ENCODE peak calls at places on chromosomes 1 and 21, in seven cellular contexts. R, N, G, F, C, Q and Z are unnamed samples. For H3K4me1, the result is how much of the 10 kb centered on the place peaks cover.

GRCh38 chr1:226697608-226698544 is 41.2 kb downstream of the ITPKB start:
- DNase-seq in C (no peak), R (no peak), G (peak), Q (no peak), F (no peak), N (peak), Z (no peak)

GRCh38 chr1:209519786-209520185 is 63.7 kb upstream of the CAMK1G start:
- DNase-seq in R (no peak), F (no peak), G (no peak), Q (no peak), C (no peak), N (no peak), Z (no peak)

GRCh38 chr1:156602557-156602993 is 1.3 kb upstream of the GPATCH4 start:
- DNase-seq in C (peak), N (peak), Q (peak), G (peak), F (no peak), R (no peak), Z (peak)

GRCh38 chr1:67711850-67712202 is 26.8 kb downstream of the GADD45A start:
- DNase-seq in Q (no peak), C (no peak), F (no peak), G (no peak), R (no peak), N (no peak), Z (no peak)

GRCh38 chr1:2469103-2469940 is 6.8 kb upstream of the PLCH2 start:
- DNase-seq in G (no peak), R (no peak), F (no peak), C (no peak), N (no peak), Q (no peak), Z (no peak)

GRCh38 chr1:232532901-232533300 is 97.0 kb downstream of the SIPA1L2 start:
- DNase-seq in N (no peak), R (no peak), G (no peak), C (no peak), F (no peak), Q (no peak), Z (no peak)

GRCh38 chr1:147600119-147601111 is 59.1 kb downstream of the BCL9 start:
- DNase-seq in G (peak), C (no peak), F (no peak), Q (no peak), R (peak), N (peak), Z (peak)

GRCh38 chr1:236864996-236865877 is 70.1 kb downstream of the MTR start:
- DNase-seq in G (no peak), R (no peak), C (no peak), F (no peak), Q (no peak), N (no peak), Z (no peak)

GRCh38 chr1:44515416-44515815 is 110.4 kb downstream of the RNF220 start:
- DNase-seq in Q (no peak), G (no peak), N (peak), C (no peak), R (no peak), F (no peak), Z (peak)

GRCh38 chr1:211515090-211516023 is 23.4 kb upstream of the RD3 start:
- DNase-seq in G (peak), N (peak), Q (peak), C (peak), F (peak), R (peak), Z (peak)

GRCh38 chr21:36839123-36839522 is 127.3 kb downstream of the HLCS start:
- DNase-seq in R (peak), N (no peak), G (no peak), Q (no peak), C (no peak), F (no peak), Z (no peak)

GRCh38 chr1:17569200-17570139 is 30.0 kb downstream of the ARHGEF10L start:
- DNase-seq in N (peak), G (no peak), Q (peak), R (peak), C (no peak), F (no peak), Z (peak)
- H3K4me1 ChIP-seq in N (under half), G (under half), Q (under half), R (under half), C (half or more), F (under half), Z (under half)

GRCh38 chr21:46154155-46154954 is 1.0 kb downstream of the FTCD start:
- DNase-seq in F (peak), R (no peak), Q (no peak), C (no peak), N (no peak), G (no peak), Z (no peak)

GRCh38 chr21:46152939-46153258 is 2.5 kb downstream of the FTCD start:
- DNase-seq in F (no peak), R (no peak), G (no peak), N (no peak), C (no peak), Q (no peak), Z (no peak)

GRCh38 chr21:46151989-46152938 is 3.1 kb downstream of the FTCD start:
- DNase-seq in G (no peak), R (no peak), C (no peak), N (no peak), F (peak), Q (no peak), Z (no peak)

GRCh38 chr21:46154955-46155513 is 345 bp downstream of the FTCD start:
- DNase-seq in G (no peak), N (no peak), R (no peak), Q (no peak), C (no peak), F (peak), Z (no peak)

DNA sequence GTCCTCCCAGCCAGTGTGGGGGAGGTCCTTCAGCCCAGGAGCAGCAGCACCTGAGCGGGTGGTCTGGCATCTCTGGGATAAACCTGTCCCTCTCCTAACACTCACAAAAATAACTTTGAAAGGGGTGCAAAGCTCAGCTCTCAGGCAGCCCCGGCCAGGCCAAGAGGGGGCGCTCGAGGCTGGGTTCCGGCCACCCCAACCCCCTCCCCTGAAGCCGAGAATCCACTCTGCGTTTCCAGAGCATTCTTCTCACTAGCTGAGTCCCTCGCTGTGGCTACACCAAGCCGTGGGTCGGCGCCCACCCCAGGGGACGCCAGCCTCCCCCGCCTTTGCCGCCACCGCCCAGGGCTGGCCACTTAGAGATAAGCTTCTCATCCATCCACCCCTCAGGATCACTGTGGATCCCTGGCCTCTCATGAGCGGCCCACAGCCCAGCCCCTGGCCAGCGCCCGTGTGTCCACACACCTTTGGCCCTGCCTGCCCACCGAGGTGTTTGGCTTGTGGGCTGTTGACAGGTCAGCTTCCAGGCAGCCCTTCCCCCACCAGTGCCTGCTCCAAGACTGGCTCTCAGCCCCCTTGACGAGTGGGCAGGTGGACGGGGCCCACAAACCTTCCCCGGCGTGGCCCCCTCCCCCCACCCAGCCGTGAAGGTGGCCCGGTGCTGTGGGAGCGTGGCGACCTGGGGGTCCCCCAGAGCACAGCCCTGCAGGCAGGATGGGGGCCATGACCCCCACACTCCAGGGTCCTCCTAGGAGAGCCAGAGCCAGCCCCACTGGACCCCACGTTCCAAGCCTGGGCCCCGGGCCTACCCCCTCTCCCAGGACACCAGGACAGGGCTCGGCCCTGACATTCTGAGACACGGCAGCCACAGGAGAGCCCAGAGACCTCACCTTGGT is 1.9 kb downstream of the FTCD start:
- DNase-seq in R (no peak), G (peak), Q (no peak), N (peak), F (peak), C (peak), Z (no peak)
- H3K9ac ChIP-seq in R (peak), G (peak), Q (no peak), N (no peak), F (no peak), C (no peak), Z (no peak)

DNA sequence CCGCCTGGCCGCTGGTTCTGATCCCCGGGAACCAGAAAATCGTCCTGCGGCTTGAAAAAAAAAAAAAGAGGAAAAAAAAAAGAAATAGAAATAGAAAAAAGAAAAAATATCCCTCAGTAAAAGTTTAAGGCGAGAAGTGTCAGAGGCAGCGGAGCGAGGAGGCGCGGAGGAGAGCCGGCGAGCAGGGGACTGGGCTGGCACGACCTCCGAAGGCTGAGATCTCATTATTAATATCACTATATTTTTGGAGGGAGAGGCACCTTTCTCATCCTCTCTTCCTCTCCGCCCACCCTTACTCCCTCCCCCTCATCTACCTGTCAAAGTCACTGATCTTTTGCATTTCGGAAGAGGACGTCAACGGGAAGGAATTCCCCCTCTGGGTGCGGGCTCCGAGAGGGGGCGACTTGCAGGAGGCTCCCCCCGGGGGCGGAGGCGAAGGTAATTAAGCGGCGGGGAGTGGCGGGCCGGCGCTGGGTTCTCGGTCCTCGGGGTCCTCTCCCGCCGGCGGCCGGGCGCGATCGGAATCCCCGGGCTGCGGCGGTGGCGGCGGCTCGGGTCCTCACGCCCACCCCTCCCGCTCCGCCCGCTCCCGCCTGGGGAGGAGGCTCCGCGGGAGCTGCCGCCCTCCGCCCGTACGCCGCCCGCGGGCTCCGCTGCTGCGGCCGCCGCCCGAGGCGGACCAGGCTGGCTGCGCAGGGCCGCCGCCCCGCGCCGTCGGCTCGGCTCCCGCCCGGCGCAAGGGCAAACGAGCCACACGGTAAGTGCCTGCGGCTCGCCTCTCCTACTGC is at the start of gene NTNG1:
- DNase-seq in R (no peak), N (peak), G (no peak), Q (no peak), C (peak), F (peak), Z (peak)
- H2AFZ ChIP-seq in R (peak), N (peak), G (no peak), Q (no peak), C (peak), F (peak), Z (peak)

DNA sequence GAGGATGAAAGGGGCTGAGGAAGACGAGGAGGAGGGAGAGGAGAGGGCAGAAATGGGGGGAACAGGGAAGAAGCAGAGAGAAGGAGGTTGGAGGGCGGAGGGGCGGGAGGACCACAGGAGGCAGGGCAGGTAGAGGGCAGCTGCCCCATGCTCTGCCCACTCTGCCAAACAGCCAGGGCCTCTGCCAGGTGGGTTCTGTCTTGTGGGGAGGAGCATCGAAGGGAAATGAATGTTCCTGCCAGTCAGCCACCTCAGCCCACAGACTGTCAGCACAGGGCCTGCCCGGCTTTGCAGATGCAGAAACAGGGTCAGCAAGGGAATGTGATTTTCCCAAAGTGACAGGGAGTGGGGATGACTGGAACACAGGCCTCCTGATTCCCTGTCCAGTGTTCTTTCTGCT is 82.6 kb downstream of the GRIK3 start:
- DNase-seq in R (no peak), Q (no peak), G (no peak), C (no peak), F (no peak), N (no peak), Z (no peak)
- H3K4me1 ChIP-seq in R (under half), Q (under half), G (under half), C (under half), F (under half), N (under half), Z (under half)

DNA sequence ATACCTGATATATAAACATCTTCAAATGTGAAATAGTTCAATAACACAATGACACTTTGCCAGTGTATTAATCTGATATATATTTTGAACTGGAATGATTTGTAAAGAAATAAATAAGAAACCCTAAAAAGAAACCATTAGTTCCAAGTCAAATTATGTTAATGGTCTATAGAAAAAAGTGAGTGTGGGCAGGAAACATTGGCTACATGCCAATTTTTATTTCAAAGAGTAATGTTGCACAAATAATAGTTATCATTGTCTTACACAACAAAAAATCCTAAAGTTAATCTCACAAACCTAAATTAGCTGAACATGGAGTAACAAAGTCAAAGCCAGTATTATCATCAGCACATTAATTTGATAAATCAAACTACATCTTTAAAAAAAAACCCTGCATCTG is 37.9 kb upstream of the BATF3 start:
- DNase-seq in R (no peak), C (no peak), Q (no peak), N (no peak), F (no peak), G (no peak), Z (no peak)
- H3K9ac ChIP-seq in R (no peak), C (no peak), Q (no peak), N (no peak), F (no peak), G (no peak), Z (no peak)

GRCh38 chr1:91487469-91487868 is 13.2 kb upstream of the CDC7 start:
- DNase-seq in F (no peak), G (no peak), C (no peak), R (no peak), N (no peak), Q (no peak), Z (no peak)

GRCh38 chr1:91490501-91490900 is 10.2 kb upstream of the CDC7 start:
- DNase-seq in N (no peak), Q (no peak), C (no peak), F (no peak), R (no peak), G (no peak), Z (no peak)
- H2AFZ ChIP-seq in N (no peak), Q (no peak), C (no peak), F (no peak), R (no peak), G (no peak), Z (no peak)

DNA sequence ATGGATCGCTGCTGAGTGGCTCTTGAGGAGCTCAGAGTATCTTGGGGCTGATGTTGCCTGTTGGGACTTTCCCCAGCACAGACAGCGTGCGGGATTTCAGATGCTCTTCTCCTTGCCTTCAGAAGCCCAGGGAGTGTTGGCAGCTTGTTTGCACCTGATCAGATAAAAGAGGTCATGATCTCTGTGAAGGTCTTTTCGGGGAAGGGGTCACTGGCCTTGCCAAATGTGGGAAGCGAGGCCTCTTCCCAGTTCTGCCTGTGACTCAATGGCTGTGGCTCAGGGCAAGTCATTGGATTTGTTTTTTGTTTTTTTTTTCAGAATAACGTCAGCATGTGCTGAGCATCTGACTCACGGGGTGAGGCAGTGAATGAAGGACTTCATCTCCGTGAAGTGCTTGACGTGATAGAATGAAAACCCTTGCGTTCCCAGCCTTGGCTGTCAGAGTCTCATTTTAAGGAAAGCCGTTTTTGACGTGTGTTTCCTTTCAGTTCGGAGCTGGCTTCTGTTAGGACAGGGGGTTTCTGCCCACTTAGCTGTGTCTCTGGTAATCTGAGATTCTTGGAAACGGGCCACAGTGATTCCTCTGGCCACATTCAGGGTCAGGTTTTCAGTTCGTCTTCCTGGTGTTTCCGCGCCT is 46.7 kb downstream of the GALNT2 start:
- DNase-seq in N (peak), G (no peak), R (peak), Q (no peak), C (no peak), F (no peak), Z (peak)
- H3K4me1 ChIP-seq in N (under half), G (under half), R (under half), Q (under half), C (under half), F (under half), Z (under half)

DNA sequence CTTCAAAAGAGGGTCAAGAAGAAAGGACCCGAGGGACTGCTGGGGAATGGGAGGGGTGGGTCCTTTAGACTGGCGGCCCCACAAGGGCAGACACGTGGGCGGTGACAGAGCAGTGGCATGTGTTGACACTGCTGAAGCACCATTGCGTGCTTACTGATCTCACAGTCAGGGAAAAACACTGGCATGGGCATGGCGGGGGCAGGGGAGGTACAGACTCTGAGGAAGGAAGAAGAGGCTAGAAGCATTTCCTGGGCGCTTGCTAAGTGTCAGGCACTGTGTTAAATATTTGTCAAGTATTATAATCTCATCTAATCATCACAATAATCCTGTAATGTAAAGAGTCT is 165.7 kb upstream of the EDN2 start:
- DNase-seq in N (no peak), Q (no peak), F (no peak), R (no peak), C (no peak), G (no peak), Z (no peak)
- H3K9ac ChIP-seq in N (no peak), Q (no peak), F (no peak), R (no peak), C (no peak), G (no peak), Z (no peak)

DNA sequence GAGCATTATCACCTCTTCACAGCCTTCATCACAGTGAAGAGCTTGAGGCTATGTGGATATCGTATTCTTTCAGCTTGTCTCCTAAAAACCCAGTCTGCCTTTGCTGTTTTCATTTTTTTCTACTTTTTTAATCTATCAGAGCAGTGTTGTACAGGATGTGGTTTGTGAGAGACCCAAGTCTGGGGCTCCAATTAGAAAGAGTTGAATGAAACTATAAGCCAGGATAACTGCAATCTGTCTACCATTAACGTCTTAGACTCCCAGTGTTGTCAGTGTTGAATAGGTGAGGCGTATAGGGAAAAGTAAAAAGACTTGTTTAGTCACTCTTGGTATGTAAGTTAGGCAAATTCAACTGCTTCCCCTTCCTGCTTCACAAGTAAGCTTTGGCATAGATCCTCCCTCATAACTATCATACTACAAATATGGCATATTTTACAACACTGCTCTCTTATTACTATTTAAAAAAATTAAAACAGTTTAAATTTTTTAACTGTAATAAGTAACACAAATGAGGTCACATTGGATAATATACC is 1225.8 kb upstream of the PRMT6 start:
- DNase-seq in Q (no peak), N (peak), G (no peak), F (no peak), R (no peak), C (no peak), Z (no peak)
- H2AFZ ChIP-seq in Q (no peak), N (peak), G (peak), F (no peak), R (no peak), C (peak), Z (no peak)

GRCh38 chr1:20597650-20598049 is 8.8 kb downstream of the CDA start:
- DNase-seq in N (no peak), C (no peak), Q (no peak), G (no peak), R (no peak), F (no peak), Z (no peak)
- H3K4me1 ChIP-seq in N (under half), C (under half), Q (under half), G (under half), R (under half), F (under half), Z (under half)